ENCODE peak calls at places on chromosomes 16 and 17, in eight cellular contexts. T is OCI-LY7; L is mucosa of descending colon; K is CD4-positive, alpha-beta memory T cell; M is cardiac muscle cell; Q is esophagus squamous epithelium; W is body of pancreas; S is stomach. B is an unnamed sample. For H3K4me1 and H3K36me3, the result is how much of the 10 kb centered on the place peaks cover.

GRCh38 chr16:87499189-87499486 is 6.3 kb upstream of the ZCCHC14 start:
- DNase-seq in T (no peak), L (no peak), K (no peak), M (no peak), Q (no peak), W (no peak), S (no peak), B (no peak)

GRCh38 chr16:29148867-29149272 is 164.0 kb downstream of the LAT start:
- DNase-seq in T (no peak), L (peak), K (peak), M (no peak), Q (no peak), W (no peak), S (peak), B (no peak)

GRCh38 chr17:32102697-32103096 is 39.6 kb upstream of the RHOT1 start:
- DNase-seq in T (no peak), L (no peak), K (no peak), M (no peak), Q (no peak), W (no peak), S (no peak), B (no peak)

GRCh38 chr16:2825049-2825742 is 4.9 kb upstream of the ZG16B start:
- DNase-seq in T (no peak), L (no peak), K (no peak), M (no peak), Q (no peak), W (no peak), S (no peak), B (no peak)

GRCh38 chr16:50252874-50253510 is 13.4 kb upstream of the ADCY7 start:
- DNase-seq in T (no peak), L (no peak), K (no peak), M (no peak), Q (no peak), W (no peak), S (no peak), B (no peak)

GRCh38 chr16:79912592-79913310 is 312.2 kb upstream of the MAF start:
- DNase-seq in T (no peak), L (no peak), K (no peak), M (no peak), Q (no peak), W (no peak), S (no peak), B (no peak)

GRCh38 chr16:2184962-2185361 is 11.4 kb downstream of the CASKIN1 start:
- DNase-seq in T (no peak), L (no peak), K (no peak), M (no peak), Q (no peak), W (no peak), S (no peak), B (no peak)

GRCh38 chr16:68972720-68973119 is 129.4 kb downstream of the TANGO6 start:
- DNase-seq in T (no peak), L (peak), K (no peak), M (peak), Q (no peak), W (no peak), S (no peak), B (peak)

GRCh38 chr17:63434951-63435571 is 11.0 kb downstream of the CYB561 start:
- DNase-seq in T (no peak), L (peak), K (peak), M (no peak), Q (no peak), W (peak), S (peak), B (peak)

GRCh38 chr17:67566656-67567055 is 151.1 kb upstream of the NOL11 start:
- DNase-seq in T (no peak), L (no peak), K (no peak), M (no peak), Q (no peak), W (no peak), S (no peak), B (no peak)

GRCh38 chr16:22008215-22009142 is 568 bp downstream of the MOSMO start:
- DNase-seq in T (peak), L (peak), K (no peak), M (peak), Q (no peak), W (peak), S (no peak), B (peak)

GRCh38 chr17:17411692-17412091 is 65.1 kb upstream of the MED9 start:
- DNase-seq in T (no peak), L (no peak), K (no peak), M (no peak), Q (no peak), W (no peak), S (no peak), B (no peak)

GRCh38 chr16:69709456-69710084 is 16.8 kb downstream of the NQO1 start:
- DNase-seq in T (peak), L (peak), K (peak), M (peak), Q (no peak), W (no peak), S (no peak), B (no peak)

GRCh38 chr17:61399131-61400057 is at the start of gene TBX2:
- DNase-seq in T (no peak), L (peak), K (no peak), M (peak), Q (no peak), W (peak), S (peak), B (peak)

GRCh38 chr17:50238594-50239287 is 35.5 kb upstream of the TMEM92 start:
- DNase-seq in T (no peak), L (no peak), K (no peak), M (no peak), Q (no peak), W (no peak), S (no peak), B (no peak)

GRCh38 chr16:49671325-49671724 is 184.6 kb downstream of the ZNF423 start:
- DNase-seq in T (no peak), L (no peak), K (no peak), M (no peak), Q (no peak), W (no peak), S (no peak), B (no peak)

GRCh38 chr17:8161289-8162231 is 1.2 kb downstream of the VAMP2 start:
- DNase-seq in T (no peak), L (peak), K (peak), M (no peak), Q (no peak), W (no peak), S (no peak), B (no peak)

GRCh38 chr16:81265658-81266451 is 27.4 kb downstream of the BCO1 start:
- DNase-seq in T (no peak), L (peak), K (no peak), M (no peak), Q (no peak), W (peak), S (peak), B (peak)

GRCh38 chr17:57257213-57257873 is 1.0 kb downstream of the MSI2 start:
- DNase-seq in T (peak), L (peak), K (peak), M (no peak), Q (no peak), W (no peak), S (no peak), B (no peak)

GRCh38 chr16:71460246-71460645 is 1.8 kb downstream of the ZNF23 start:
- DNase-seq in T (no peak), L (no peak), K (no peak), M (no peak), Q (no peak), W (no peak), S (no peak), B (no peak)

GRCh38 chr17:56762988-56763387 is 70.7 kb downstream of the C17orf67 start:
- DNase-seq in T (no peak), L (no peak), K (no peak), M (no peak), Q (no peak), W (no peak), S (no peak), B (no peak)

GRCh38 chr17:74607219-74607618 is 15.1 kb upstream of the CD300LD start:
- DNase-seq in T (no peak), L (no peak), K (no peak), M (no peak), Q (no peak), W (no peak), S (no peak), B (no peak)

GRCh38 chr16:22232277-22233049 is 26.4 kb downstream of the EEF2K start:
- DNase-seq in T (no peak), L (peak), K (no peak), M (no peak), Q (no peak), W (peak), S (peak), B (no peak)

GRCh38 chr16:56607675-56608042 is 725 bp upstream of the MT2A start:
- DNase-seq in T (no peak), L (no peak), K (no peak), M (no peak), Q (no peak), W (no peak), S (no peak), B (no peak)

GRCh38 chr17:74872313-74873035 is at the start of gene FDXR:
- DNase-seq in T (no peak), L (no peak), K (no peak), M (no peak), Q (no peak), W (no peak), S (no peak), B (no peak)

GRCh38 chr16:70760221-70760620 is 40.7 kb downstream of the VAC14 start:
- DNase-seq in T (no peak), L (no peak), K (no peak), M (no peak), Q (no peak), W (no peak), S (no peak), B (no peak)

GRCh38 chr16:81313731-81314602 is 795 bp upstream of the GAN start:
- DNase-seq in T (no peak), L (no peak), K (peak), M (no peak), Q (no peak), W (no peak), S (no peak), B (no peak)

GRCh38 chr17:81097943-81098308 is 63.0 kb downstream of the BAIAP2 start:
- DNase-seq in T (no peak), L (peak), K (no peak), M (no peak), Q (no peak), W (no peak), S (no peak), B (no peak)

GRCh38 chr16:68756250-68757051 is 19.4 kb downstream of the CDH1 start:
- DNase-seq in T (peak), L (peak), K (peak), M (no peak), Q (no peak), W (peak), S (peak), B (no peak)

GRCh38 chr16:68737046-68737729 is at the start of gene CDH1:
- DNase-seq in T (no peak), L (peak), K (peak), M (peak), Q (no peak), W (peak), S (peak), B (no peak)

GRCh38 chr17:7858487-7858832 is 657 bp downstream of the CYB5D1 start:
- DNase-seq in T (peak), L (peak), K (peak), M (peak), Q (no peak), W (peak), S (no peak), B (peak)

GRCh38 chr17:77474292-77474988 is 333.7 kb downstream of the SEC14L1 start:
- DNase-seq in T (no peak), L (no peak), K (no peak), M (no peak), Q (no peak), W (no peak), S (no peak), B (no peak)

GRCh38 chr17:82225368-82226029 is 3.3 kb upstream of the SLC16A3 start:
- DNase-seq in T (no peak), L (no peak), K (no peak), M (peak), Q (no peak), W (no peak), S (no peak), B (peak)

GRCh38 chr16:79751785-79752184 is 151.2 kb upstream of the MAF start:
- DNase-seq in T (no peak), L (peak), K (no peak), M (no peak), Q (no peak), W (peak), S (no peak), B (no peak)

GRCh38 chr17:56085576-56086267 is 67.6 kb upstream of the ANKFN1 start:
- DNase-seq in T (no peak), L (no peak), K (no peak), M (no peak), Q (no peak), W (no peak), S (no peak), B (no peak)

GRCh38 chr16:10937068-10937859 is 5.0 kb downstream of the DEXI start:
- DNase-seq in T (no peak), L (no peak), K (no peak), M (no peak), Q (no peak), W (peak), S (peak), B (no peak)

GRCh38 chr16:88531931-88532433 is 38.2 kb upstream of the ZC3H18 start:
- DNase-seq in T (no peak), L (no peak), K (no peak), M (no peak), Q (no peak), W (no peak), S (no peak), B (peak)

GRCh38 chr17:61395983-61396585 is 3.6 kb upstream of the TBX2 start:
- DNase-seq in T (no peak), L (no peak), K (no peak), M (peak), Q (no peak), W (no peak), S (no peak), B (no peak)

GRCh38 chr16:49921791-49922456 is 66.0 kb upstream of the ZNF423 start:
- DNase-seq in T (peak), L (peak), K (peak), M (peak), Q (no peak), W (peak), S (peak), B (peak)

DNA sequence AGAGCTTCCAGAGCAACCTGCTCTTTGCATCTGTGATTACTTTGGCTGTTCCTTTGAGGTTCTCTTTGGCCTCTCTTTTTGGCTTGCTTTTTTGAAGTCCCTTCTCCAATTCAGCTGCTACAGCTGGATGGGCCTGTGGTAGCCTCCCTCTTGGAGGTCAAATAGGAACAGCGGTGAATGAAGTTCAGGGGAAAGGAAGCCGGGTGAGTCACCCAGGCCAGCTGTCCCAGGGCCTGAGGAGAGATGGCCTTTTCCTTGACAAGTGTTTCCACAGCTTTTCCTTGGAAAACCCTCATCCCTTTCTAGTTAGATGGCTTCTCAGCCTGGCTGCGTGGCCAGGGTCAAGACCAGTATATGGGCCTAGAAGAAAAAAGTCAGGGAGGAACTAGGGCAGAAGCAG is 103.1 kb downstream of the STX8 start:
- DNase-seq in T (no peak), L (no peak), K (no peak), M (no peak), Q (no peak), W (no peak), S (no peak), B (no peak)
- H3K4me3 ChIP-seq in T (no peak), L (no peak), K (no peak), M (no peak), Q (no peak), W (no peak), S (no peak), B (no peak)

DNA sequence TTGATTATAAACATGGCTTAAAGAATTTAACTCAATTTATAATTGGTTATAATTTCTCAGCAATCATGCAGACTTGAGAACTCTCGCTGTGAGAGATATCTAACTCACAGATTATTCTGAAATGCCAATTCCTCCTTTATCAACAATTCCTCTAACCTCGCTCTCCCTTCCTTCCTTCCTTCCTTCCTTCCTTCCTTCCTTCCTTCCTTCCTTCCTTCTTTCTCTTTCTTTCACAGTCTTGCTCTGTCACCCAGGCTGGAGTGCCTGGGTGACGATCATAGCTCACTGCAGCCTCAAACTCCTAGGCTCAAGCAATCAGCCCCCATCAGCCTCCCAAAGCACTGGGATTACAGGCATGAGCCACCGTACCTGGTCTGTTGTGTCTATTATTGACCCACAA is 42.4 kb downstream of the CHD9 start:
- DNase-seq in T (no peak), L (no peak), K (no peak), M (no peak), Q (no peak), W (no peak), S (no peak), B (no peak)
- H3K4me1 ChIP-seq in T (half or more), L (half or more), K (under half), M (under half), Q (half or more), W (under half), S (half or more), B (under half)

DNA sequence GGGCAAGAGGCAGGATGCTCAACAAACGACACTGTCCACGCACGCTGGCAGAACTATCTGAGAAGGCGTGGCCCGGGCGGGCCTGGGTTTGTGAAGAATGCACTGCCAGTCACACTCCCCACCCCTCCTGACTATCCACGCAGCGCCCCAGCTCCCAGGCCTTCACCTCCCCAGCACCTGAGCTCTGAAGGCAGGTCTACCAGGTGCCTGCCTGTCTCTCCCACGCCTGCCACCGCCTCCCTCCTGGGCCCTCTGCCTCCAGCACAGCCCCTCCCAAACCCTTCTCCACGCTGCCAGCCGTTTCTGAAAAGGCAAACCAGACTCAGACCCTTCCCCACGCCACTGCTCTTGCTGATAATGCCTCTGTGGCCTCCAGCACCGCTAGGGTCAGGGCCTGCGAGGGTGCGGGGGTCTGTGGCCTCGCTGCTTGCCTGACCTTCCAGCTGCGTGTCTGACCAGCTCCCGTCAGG is 11.6 kb downstream of the MYBBP1A start:
- DNase-seq in T (no peak), L (no peak), K (no peak), M (peak), Q (no peak), W (no peak), S (no peak), B (no peak)
- H3K36me3 ChIP-seq in T (half or more), L (under half), K (half or more), M (under half), Q (half or more), W (under half), S (half or more), B (under half)

DNA sequence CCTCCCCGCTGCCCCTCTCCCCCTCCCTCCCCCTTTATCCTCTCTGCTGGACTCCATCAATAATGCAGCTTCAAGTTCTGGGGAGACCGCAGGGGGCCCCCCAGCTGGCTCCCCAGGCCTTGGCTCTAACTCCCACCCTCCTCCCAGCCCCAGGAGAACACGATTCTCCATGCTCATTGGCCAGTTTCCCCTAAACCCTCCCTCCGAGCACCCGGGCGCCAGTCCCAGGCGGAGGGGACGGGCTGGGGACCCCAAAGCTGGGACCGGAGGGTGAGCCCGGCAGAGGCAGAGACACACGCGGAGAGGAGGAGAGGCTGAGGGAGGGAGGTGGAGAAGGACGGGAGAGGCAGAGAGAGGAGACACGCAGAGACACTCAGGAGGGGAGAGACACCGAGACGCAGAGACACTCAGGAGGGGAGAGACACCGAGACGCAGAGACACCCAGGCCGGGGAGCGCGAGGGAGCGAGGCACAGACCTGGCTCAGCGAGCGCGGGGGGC is at the start of gene PPP1R1B:
- DNase-seq in T (no peak), L (peak), K (no peak), M (peak), Q (no peak), W (no peak), S (no peak), B (no peak)
- H3K4me3 ChIP-seq in T (no peak), L (peak), K (no peak), M (peak), Q (peak), W (peak), S (peak), B (no peak)

DNA sequence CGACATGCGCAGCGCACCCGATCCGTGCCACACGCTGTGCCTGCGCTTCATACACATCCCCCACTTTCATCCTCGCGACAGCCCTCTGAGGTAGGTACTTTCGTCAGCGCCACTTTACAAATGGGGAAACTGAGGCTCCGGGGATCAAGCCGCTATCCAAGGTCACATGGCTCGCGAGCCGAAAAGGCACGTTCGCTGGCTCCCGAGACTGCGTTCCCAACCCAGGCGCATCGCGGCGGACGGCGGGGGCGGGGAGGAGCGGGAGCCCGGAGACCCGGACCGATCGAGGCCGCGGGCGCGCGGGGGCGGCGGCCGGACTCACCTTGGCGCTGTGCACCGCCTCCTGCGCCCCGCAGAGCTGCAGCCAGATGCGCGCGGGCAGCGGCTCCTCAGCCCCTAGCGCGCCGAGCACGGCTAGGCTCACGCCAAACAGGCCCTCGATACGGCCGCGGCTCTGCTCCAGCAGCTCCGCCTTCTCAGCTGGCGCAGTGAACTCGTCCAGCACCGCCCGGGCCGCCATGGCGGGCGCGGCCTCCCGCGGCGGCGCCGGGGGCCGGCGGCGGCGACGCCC is 442 bp downstream of the N4BP1 start:
- DNase-seq in T (peak), L (peak), K (peak), M (peak), Q (no peak), W (peak), S (peak), B (peak)
- H3K4me1 ChIP-seq in T (under half), L (under half), K (half or more), M (under half), Q (half or more), W (under half), S (half or more), B (under half)

DNA sequence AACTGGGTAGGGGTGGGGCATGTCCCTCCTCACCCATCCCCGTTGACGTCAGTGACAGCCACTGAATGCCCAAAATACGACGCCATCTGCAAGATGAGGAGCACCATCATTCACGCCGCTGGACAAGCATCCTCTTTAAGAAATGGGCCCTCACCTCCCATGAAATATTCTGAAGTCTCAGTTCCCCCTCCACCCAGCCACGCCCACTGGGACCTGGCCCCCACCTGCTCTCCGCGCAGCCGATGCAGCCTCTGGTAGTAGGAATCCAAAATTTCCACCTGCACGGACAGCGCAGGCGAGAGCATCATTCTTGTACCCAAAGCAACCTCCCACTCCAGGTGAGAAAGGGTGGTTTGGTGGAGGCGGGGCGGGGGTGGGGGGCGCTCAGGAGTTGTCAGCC is 5.6 kb downstream of the ITGA2B start:
- DNase-seq in T (no peak), L (no peak), K (no peak), M (no peak), Q (no peak), W (no peak), S (no peak), B (no peak)
- H3K36me3 ChIP-seq in T (under half), L (under half), K (under half), M (under half), Q (under half), W (under half), S (under half), B (under half)

B was measured in BE2C.